ENCODE peak calls at places on chromosomes 11 and 22, in ten cellular contexts. B is stomach, W is suprapubic skin, D is transverse colon, J is HCT116, T is esophagus muscularis mucosa, C is GM12878, R is GM23338, Z is spleen, E is sigmoid colon. F is an unnamed sample. For H3K27me3 and H3K36me3, the result is how much of the 10 kb centered on the place peaks cover.

GRCh38 chr22:30803679-30804078 is 109.0 kb downstream of the OSBP2 start:
- DNase-seq in B (no peak), R (no peak), D (no peak), J (no peak), W (no peak), C (no peak), Z (no peak), E (no peak), T (no peak), F (no peak)

GRCh38 chr22:23837911-23838685 is 708 bp downstream of the DERL3 start:
- DNase-seq in D (no peak), Z (peak), J (no peak), E (no peak), R (peak), W (no peak), T (no peak), B (no peak), C (no peak), F (no peak)

GRCh38 chr22:21042978-21043855 is 2.5 kb upstream of the LRRC74B start:
- DNase-seq in R (no peak), D (peak), Z (peak), T (no peak), E (no peak), B (no peak), J (no peak), W (no peak), C (no peak), F (no peak)

GRCh38 chr11:17703951-17704350 is 15.4 kb upstream of the MYOD1 start:
- DNase-seq in E (no peak), W (no peak), J (peak), C (peak), B (no peak), Z (no peak), D (no peak), T (no peak), R (peak), F (no peak)

GRCh38 chr11:111996129-111996528 is 29.1 kb upstream of the DLAT start:
- DNase-seq in T (no peak), B (no peak), R (no peak), J (no peak), C (no peak), E (no peak), D (no peak), Z (no peak), W (no peak), F (no peak)

GRCh38 chr11:76768091-76769047 is 14.8 kb upstream of the TSKU start:
- DNase-seq in B (peak), W (no peak), R (no peak), C (no peak), E (peak), Z (peak), D (peak), T (no peak), J (no peak), F (peak)

GRCh38 chr11:363948-364761 is 5.1 kb upstream of the B4GALNT4 start:
- DNase-seq in W (peak), T (no peak), D (peak), E (peak), B (peak), J (peak), C (no peak), Z (peak), R (peak), F (peak)

GRCh38 chr11:126630488-126630887 is 275.0 kb downstream of the ST3GAL4 start:
- DNase-seq in T (no peak), E (no peak), J (no peak), W (no peak), Z (no peak), D (no peak), B (no peak), C (no peak), R (no peak), F (no peak)

GRCh38 chr11:119975561-119976152 is 162.3 kb downstream of the TRIM29 start:
- DNase-seq in W (no peak), Z (no peak), C (no peak), J (no peak), R (peak), D (no peak), T (no peak), E (no peak), B (no peak), F (no peak)

GRCh38 chr22:32574397-32574796 is 99.8 kb downstream of the FBXO7 start:
- DNase-seq in D (no peak), C (no peak), R (no peak), T (no peak), Z (no peak), B (no peak), E (no peak), W (no peak), J (no peak), F (no peak)

GRCh38 chr11:121591405-121592033 is 138.8 kb upstream of the SORL1-AS1 start:
- DNase-seq in T (no peak), R (peak), J (peak), E (peak), W (peak), D (peak), C (peak), Z (no peak), B (peak), F (no peak)

GRCh38 chr11:112519749-112520148 is 259.1 kb upstream of the PLET1 start:
- DNase-seq in W (no peak), R (no peak), Z (no peak), C (no peak), T (no peak), D (no peak), B (no peak), J (no peak), E (no peak), F (no peak)

GRCh38 chr11:119094816-119095065 is 6.9 kb downstream of the DPAGT1 start:
- DNase-seq in Z (peak), R (peak), E (peak), B (peak), D (peak), C (no peak), J (no peak), T (peak), W (peak), F (peak)

GRCh38 chr11:70304208-70304603 is 33.7 kb downstream of the PPFIA1 start:
- DNase-seq in J (no peak), Z (no peak), E (peak), C (no peak), D (no peak), T (no peak), W (no peak), R (no peak), B (no peak), F (no peak)

GRCh38 chr11:70694371-70694770 is 296.0 kb downstream of the CTTN start:
- DNase-seq in T (no peak), R (no peak), W (no peak), E (no peak), J (no peak), B (no peak), Z (peak), C (no peak), D (no peak), F (no peak)

GRCh38 chr11:61020706-61021235 is 49.3 kb downstream of the CD6 start:
- DNase-seq in R (no peak), W (no peak), Z (no peak), T (no peak), D (no peak), C (no peak), J (no peak), E (no peak), B (no peak), F (no peak)

GRCh38 chr22:42621505-42622002 is 6.9 kb upstream of the POLDIP3 start:
- DNase-seq in R (peak), D (peak), Z (peak), J (peak), C (no peak), B (peak), T (no peak), W (peak), E (no peak), F (no peak)

GRCh38 chr11:24312464-24313238 is 184.2 kb upstream of the LUZP2 start:
- DNase-seq in C (no peak), J (no peak), R (no peak), D (no peak), T (no peak), B (no peak), W (no peak), E (no peak), Z (no peak), F (no peak)

GRCh38 chr11:96112192-96113099 is 188.5 kb upstream of the MTMR2 start:
- DNase-seq in W (no peak), T (no peak), D (no peak), E (no peak), J (no peak), Z (no peak), R (no peak), C (peak), B (no peak), F (no peak)

GRCh38 chr11:68812526-68812925 is 29.2 kb downstream of the CPT1A start:
- DNase-seq in T (no peak), E (no peak), D (peak), R (no peak), W (peak), B (no peak), J (no peak), Z (no peak), C (no peak), F (no peak)

GRCh38 chr22:17638432-17639237 is at the start of gene BCL2L13:
- DNase-seq in W (peak), C (peak), B (peak), R (peak), Z (peak), J (peak), E (peak), T (peak), D (peak), F (peak)

GRCh38 chr11:1148752-1149180 is 9.0 kb upstream of the MUC5AC start:
- DNase-seq in T (no peak), E (peak), Z (no peak), B (no peak), C (no peak), R (no peak), J (no peak), D (peak), W (no peak), F (peak)

GRCh38 chr11:78061088-78061920 is 2.4 kb upstream of the THRSP start:
- DNase-seq in B (peak), R (no peak), D (no peak), T (no peak), W (no peak), E (no peak), C (no peak), Z (no peak), J (no peak), F (peak)

GRCh38 chr11:92867913-92868619 is 101.4 kb upstream of the MTNR1B start:
- DNase-seq in C (no peak), B (no peak), Z (no peak), E (no peak), W (no peak), J (no peak), D (no peak), R (no peak), T (no peak), F (no peak)

GRCh38 chr11:867856-868358 is 25.3 kb downstream of the TSPAN4 start:
- DNase-seq in T (no peak), B (no peak), C (no peak), R (no peak), J (no peak), E (no peak), D (no peak), W (no peak), Z (no peak), F (no peak)

GRCh38 chr11:76805206-76805913 is 22.2 kb downstream of the TSKU start:
- DNase-seq in D (no peak), E (no peak), J (no peak), C (no peak), B (no peak), Z (peak), R (no peak), W (no peak), T (peak), F (peak)

GRCh38 chr11:129365816-129366215 is 9.8 kb upstream of the BARX2 start:
- DNase-seq in W (no peak), C (no peak), B (no peak), T (no peak), J (peak), R (no peak), E (no peak), Z (no peak), D (no peak), F (no peak)

GRCh38 chr11:11969380-11970215 is 38.8 kb downstream of the DKK3 start:
- DNase-seq in Z (peak), C (no peak), W (no peak), R (no peak), T (peak), D (no peak), J (no peak), E (peak), B (peak), F (no peak)

GRCh38 chr11:5605849-5606248 is 9.4 kb downstream of the TRIM6 start:
- DNase-seq in T (no peak), C (no peak), B (no peak), Z (no peak), E (no peak), W (no peak), J (no peak), R (no peak), D (no peak), F (no peak)

DNA sequence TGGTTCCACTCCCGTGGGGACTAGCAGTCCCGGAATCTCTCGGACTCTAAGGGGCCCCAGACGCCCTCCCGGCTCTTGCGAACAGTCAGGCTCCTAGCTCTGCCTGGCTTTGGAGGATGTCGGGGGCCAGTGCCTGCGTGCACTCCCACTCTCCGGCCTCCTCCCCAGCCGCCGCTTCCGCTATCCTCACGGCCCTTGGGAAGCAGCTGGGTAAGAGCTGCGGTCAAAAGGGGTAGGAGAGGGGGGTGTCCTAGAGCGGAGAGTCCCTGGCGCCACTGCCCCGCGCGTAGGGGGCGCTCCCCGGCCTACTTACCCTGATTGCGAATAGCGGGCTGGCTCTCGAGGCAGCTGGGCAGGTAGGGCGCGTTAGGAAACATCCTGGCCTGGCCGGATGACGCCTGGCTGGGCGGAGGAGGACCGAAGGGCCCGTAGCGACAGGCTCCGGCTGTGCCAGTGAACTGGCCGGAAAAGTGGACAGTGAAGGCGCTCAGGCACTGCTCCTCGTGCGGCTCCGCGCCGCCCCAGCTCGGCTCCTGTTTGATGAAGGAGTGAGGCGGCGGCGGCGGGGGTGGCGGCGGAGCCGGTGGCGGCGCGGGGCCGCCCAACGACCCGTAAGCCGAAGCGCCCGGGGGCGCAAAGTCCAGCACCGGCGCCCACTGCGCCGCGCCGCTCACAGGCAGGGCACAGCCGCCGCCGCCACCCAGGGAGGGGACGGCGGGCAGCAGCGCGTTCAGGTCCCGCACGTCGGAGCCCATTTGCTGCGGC is 770 bp downstream of the WT1 start:
- DNase-seq in B (no peak), R (peak), W (no peak), J (no peak), C (no peak), T (no peak), Z (peak), E (no peak), D (no peak), F (no peak)
- H3K27me3 ChIP-seq in B (half or more), R (half or more), W (half or more), J (under half), C (under half), T (half or more), Z (half or more), E (half or more), D (half or more), F (under half)

GRCh38 chr11:86446163-86446923 is 71.7 kb downstream of the CCDC81 start:
- DNase-seq in B (no peak), J (no peak), E (no peak), Z (no peak), D (no peak), C (no peak), R (no peak), T (peak), W (no peak), F (no peak)
- H3K36me3 ChIP-seq in B (under half), J (under half), E (under half), Z (under half), D (under half), C (under half), R (under half), T (under half), W (under half), F (under half)

DNA sequence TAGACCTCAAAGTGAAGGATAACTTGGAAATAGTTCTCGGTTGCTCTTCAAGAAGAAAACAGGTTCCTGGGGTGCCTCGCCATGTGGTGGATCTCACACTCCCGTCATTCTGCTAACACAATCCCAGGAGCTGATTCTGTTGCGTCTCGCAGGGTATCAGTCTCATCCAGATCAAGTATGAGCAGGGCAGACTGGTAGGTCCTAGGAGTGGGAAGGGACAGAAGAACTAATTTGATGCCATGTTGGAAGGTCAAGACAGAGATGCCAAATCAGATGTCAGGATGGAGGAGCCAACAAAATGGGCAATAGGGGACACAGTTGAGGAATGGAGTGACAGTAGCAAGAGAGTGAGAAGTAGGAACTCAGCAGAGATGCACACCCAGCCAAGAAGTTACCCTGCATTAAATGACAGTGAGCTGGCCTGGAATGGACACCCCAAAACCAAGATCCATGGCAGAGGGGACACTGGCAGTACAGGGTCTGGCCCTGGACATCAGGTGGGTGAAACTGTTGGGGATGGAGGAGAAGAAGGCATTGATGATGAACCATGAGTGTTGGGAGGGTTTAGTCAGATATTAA is 76.2 kb downstream of the BDNF start:
- DNase-seq in D (no peak), T (no peak), W (no peak), B (no peak), R (no peak), J (no peak), Z (no peak), E (no peak), C (no peak), F (no peak)
- TF ChIP-seq POLR2AphosphoS5 in D (no peak), T (no peak), W (no peak), B (no peak), R (peak), J (no peak), Z (no peak), E (no peak), C (no peak), F (no peak)

GRCh38 chr11:75721852-75722668 is 4.4 kb downstream of the MOGAT2 start:
- DNase-seq in E (no peak), R (no peak), W (no peak), B (no peak), J (no peak), C (no peak), T (no peak), Z (no peak), D (peak), F (no peak)

GRCh38 chr11:75725552-75726320 is 8.1 kb downstream of the MOGAT2 start:
- DNase-seq in B (no peak), T (no peak), C (no peak), R (no peak), Z (peak), J (no peak), D (no peak), E (no peak), W (no peak), F (no peak)

GRCh38 chr11:75719639-75720239 is 2.1 kb downstream of the MOGAT2 start:
- DNase-seq in W (no peak), D (peak), R (no peak), B (peak), E (no peak), C (no peak), Z (no peak), J (no peak), T (no peak), F (no peak)

GRCh38 chr11:75720639-75721038 is 3.0 kb downstream of the MOGAT2 start:
- DNase-seq in J (no peak), Z (peak), T (no peak), E (peak), W (no peak), D (no peak), C (no peak), R (no peak), B (no peak), F (no peak)

DNA sequence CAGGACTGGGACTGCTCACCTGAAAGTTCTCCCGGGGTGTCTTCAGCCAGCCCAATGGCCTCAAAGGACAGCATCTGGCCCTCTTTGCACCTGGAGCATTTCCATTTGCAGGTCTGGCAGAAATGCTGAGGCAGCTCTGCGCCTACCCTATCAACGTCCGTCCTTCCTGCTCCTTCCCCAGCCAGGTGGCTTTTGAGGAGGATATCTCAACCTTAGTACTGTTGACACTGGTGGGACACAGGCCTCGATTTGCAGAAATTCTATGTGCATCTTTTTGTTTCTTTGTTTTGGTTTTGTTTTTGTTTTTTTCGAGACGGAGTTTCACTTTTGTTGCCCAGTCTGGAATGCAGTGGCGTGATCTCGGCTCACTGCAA is 5.0 kb downstream of the MOGAT2 start:
- DNase-seq in Z (no peak), J (no peak), E (no peak), B (no peak), T (no peak), R (no peak), C (no peak), D (no peak), W (no peak), F (no peak)
- H3K27me3 ChIP-seq in Z (under half), J (under half), E (under half), B (under half), T (under half), R (under half), C (under half), D (under half), W (under half), F (under half)

GRCh38 chr22:49811014-49811791 is 16.5 kb downstream of the BRD1 start:
- DNase-seq in C (no peak), Z (no peak), T (no peak), D (no peak), R (no peak), W (no peak), E (peak), J (no peak), B (no peak), F (no peak)

GRCh38 chr22:49814856-49815255 is 12.8 kb downstream of the BRD1 start:
- DNase-seq in C (no peak), J (no peak), T (no peak), R (no peak), B (no peak), D (no peak), W (no peak), Z (no peak), E (no peak), F (no peak)

GRCh38 chr22:49810363-49811013 is 17.2 kb downstream of the BRD1 start:
- DNase-seq in D (no peak), B (no peak), T (no peak), R (no peak), C (no peak), E (peak), Z (no peak), W (no peak), J (no peak), F (no peak)

GRCh38 chr22:49814164-49814686 is 13.4 kb downstream of the BRD1 start:
- DNase-seq in R (no peak), B (no peak), C (no peak), E (no peak), T (no peak), W (no peak), D (no peak), J (no peak), Z (no peak), F (no peak)

GRCh38 chr22:49812838-49813237 is 14.8 kb downstream of the BRD1 start:
- DNase-seq in W (no peak), B (peak), C (no peak), J (no peak), E (peak), D (no peak), Z (no peak), T (no peak), R (no peak), F (no peak)
- H3K36me3 ChIP-seq in W (under half), B (under half), C (under half), J (under half), E (under half), D (under half), Z (under half), T (under half), R (under half), F (under half)

GRCh38 chr11:47269002-47269828 is 718 bp upstream of the MADD start:
- DNase-seq in C (no peak), W (peak), T (peak), Z (peak), J (peak), D (peak), E (peak), R (peak), B (peak), F (peak)
- TF ChIP-seq POLR2AphosphoS5 in C (no peak), W (peak), T (peak), Z (peak), J (no peak), D (peak), E (peak), R (peak), B (no peak), F (peak)

GRCh38 chr11:2447253-2447950 is 2.6 kb downstream of the KCNQ1 start:
- DNase-seq in R (no peak), W (peak), T (no peak), Z (peak), C (no peak), J (no peak), B (no peak), E (no peak), D (no peak), F (no peak)
- H3K27me3 ChIP-seq in R (half or more), W (half or more), T (under half), Z (under half), C (under half), J (under half), B (half or more), E (half or more), D (under half), F (under half)

GRCh38 chr11:90189011-90189410 is 33.8 kb downstream of the CHORDC1 start:
- DNase-seq in J (no peak), D (no peak), C (no peak), B (no peak), W (no peak), E (no peak), Z (no peak), R (peak), T (no peak), F (no peak)
- H3K36me3 ChIP-seq in J (under half), D (under half), C (under half), B (under half), W (under half), E (under half), Z (under half), R (under half), T (under half), F (under half)

GRCh38 chr22:46070215-46070721 is 80.1 kb upstream of the PPARA start:
- DNase-seq in B (peak), R (peak), T (no peak), Z (peak), E (peak), D (peak), J (no peak), C (no peak), W (peak), F (no peak)
- TF ChIP-seq POLR2AphosphoS5 in B (no peak), R (no peak), T (no peak), Z (peak), E (no peak), D (no peak), J (peak), C (no peak), W (peak), F (no peak)

F was measured in breast epithelium.